ENCODE peak calls at places on chromosome 12, in four cellular contexts. One of them, this sample, is unnamed. For H3K4me1, the result is how much of the 10 kb centered on the place peaks cover.

GRCh38 chr12:119679490-119679889 is 11.6 kb downstream of the PRKAB1 start:
- DNase-seq in K562: no peak
- DNase-seq in HCT116: no peak
- DNase-seq in HepG2: no peak
- DNase-seq in this sample: no peak

GRCh38 chr12:132489078-132489601 is 811 bp upstream of the FBRSL1 start:
- DNase-seq in HepG2: no peak
- DNase-seq in K562: no peak
- DNase-seq in HCT116: no peak
- DNase-seq in this sample: no peak

GRCh38 chr12:112906712-112907414 is at the start of gene OAS1:
- DNase-seq in HepG2: peak
- DNase-seq in HCT116: no peak
- DNase-seq in K562: no peak
- DNase-seq in this sample: no peak

GRCh38 chr12:64729909-64730584 is 29.2 kb downstream of the GNS start:
- DNase-seq in HCT116: no peak
- DNase-seq in K562: no peak
- DNase-seq in HepG2: no peak
- DNase-seq in this sample: no peak

GRCh38 chr12:87413784-87414183 is 615.4 kb downstream of the C12orf50 start:
- DNase-seq in HCT116: no peak
- DNase-seq in HepG2: no peak
- DNase-seq in K562: no peak
- DNase-seq in this sample: no peak

GRCh38 chr12:122057007-122057735 is 21.4 kb upstream of the MLXIP start:
- DNase-seq in HepG2: no peak
- DNase-seq in HCT116: no peak
- DNase-seq in K562: no peak
- DNase-seq in this sample: no peak

GRCh38 chr12:130041983-130042812 is 120.1 kb upstream of the FZD10 start:
- DNase-seq in K562: peak
- DNase-seq in HepG2: no peak
- DNase-seq in HCT116: no peak
- DNase-seq in this sample: no peak

GRCh38 chr12:124368421-124369032 is 73.6 kb downstream of the RFLNA start:
- DNase-seq in HepG2: no peak
- DNase-seq in K562: no peak
- DNase-seq in HCT116: no peak
- DNase-seq in this sample: no peak

GRCh38 chr12:9883175-9883574 is 1.9 kb downstream of the KLRF2 start:
- DNase-seq in HepG2: no peak
- DNase-seq in K562: no peak
- DNase-seq in HCT116: no peak
- DNase-seq in this sample: no peak

GRCh38 chr12:69644516-69644915 is 33.8 kb upstream of the LRRC10 start:
- DNase-seq in HepG2: no peak
- DNase-seq in K562: no peak
- DNase-seq in HCT116: no peak
- DNase-seq in this sample: no peak

GRCh38 chr12:127688901-127689428 is 578.0 kb upstream of the TMEM132C start:
- DNase-seq in K562: no peak
- DNase-seq in HepG2: no peak
- DNase-seq in HCT116: no peak
- DNase-seq in this sample: no peak

GRCh38 chr12:28708918-28709371 is 440.1 kb upstream of the FAR2 start:
- DNase-seq in HepG2: no peak
- DNase-seq in K562: no peak
- DNase-seq in HCT116: no peak
- DNase-seq in this sample: no peak
- TF ChIP-seq TCF7L2 in HepG2: no peak
- TF ChIP-seq TCF7L2 in K562: no peak
- TF ChIP-seq TCF7L2 in HCT116: no peak
- TF ChIP-seq TCF7L2 in this sample: no peak

GRCh38 chr12:11722071-11722470 is 72.6 kb downstream of the ETV6 start:
- DNase-seq in HepG2: no peak
- DNase-seq in K562: no peak
- DNase-seq in HCT116: no peak
- DNase-seq in this sample: no peak
- H3K4me1 ChIP-seq in HepG2: under half
- H3K4me1 ChIP-seq in K562: under half
- H3K4me1 ChIP-seq in HCT116: under half
- H3K4me1 ChIP-seq in this sample: under half

GRCh38 chr12:52497975-52498374 is 4.9 kb upstream of the KRT6A start:
- DNase-seq in HCT116: no peak
- DNase-seq in HepG2: no peak
- DNase-seq in K562: no peak
- DNase-seq in this sample: no peak

GRCh38 chr12:52496054-52496453 is 3.0 kb upstream of the KRT6A start:
- DNase-seq in K562: no peak
- DNase-seq in HepG2: no peak
- DNase-seq in HCT116: no peak
- DNase-seq in this sample: no peak

GRCh38 chr12:52495385-52495784 is 2.3 kb upstream of the KRT6A start:
- DNase-seq in HCT116: peak
- DNase-seq in HepG2: no peak
- DNase-seq in K562: peak
- DNase-seq in this sample: no peak

GRCh38 chr12:52494518-52494917 is 1.5 kb upstream of the KRT6A start:
- DNase-seq in HCT116: no peak
- DNase-seq in HepG2: no peak
- DNase-seq in K562: no peak
- DNase-seq in this sample: no peak

DNA sequence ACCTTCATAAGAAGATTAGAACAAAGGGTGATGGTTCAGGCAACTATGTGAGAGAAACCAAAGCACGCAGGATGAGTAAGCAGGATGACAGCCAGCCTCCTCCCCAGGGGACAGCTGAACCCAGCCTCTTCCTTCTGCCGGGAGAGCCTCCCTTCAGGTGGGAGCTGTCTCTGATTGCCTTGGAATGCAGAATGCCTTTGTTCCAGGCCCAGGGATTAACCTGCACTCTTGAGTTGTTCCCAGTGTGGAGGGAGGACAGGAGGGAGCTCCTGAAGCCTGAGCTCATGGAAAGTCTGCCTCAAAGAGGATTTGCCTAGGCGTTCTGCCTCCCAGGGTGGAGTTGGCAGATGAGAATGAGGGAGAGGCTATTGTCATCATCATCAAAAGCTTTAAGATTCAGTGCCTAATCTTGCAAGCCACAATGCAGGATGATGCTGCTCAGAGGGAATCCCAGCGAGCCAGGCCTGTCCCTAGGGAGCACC is 3.6 kb upstream of the KRT6A start:
- DNase-seq in HCT116: peak
- DNase-seq in K562: no peak
- DNase-seq in HepG2: no peak
- DNase-seq in this sample: no peak
- H3K4me3 ChIP-seq in HCT116: no peak
- H3K4me3 ChIP-seq in K562: no peak
- H3K4me3 ChIP-seq in HepG2: no peak
- H3K4me3 ChIP-seq in this sample: no peak

DNA sequence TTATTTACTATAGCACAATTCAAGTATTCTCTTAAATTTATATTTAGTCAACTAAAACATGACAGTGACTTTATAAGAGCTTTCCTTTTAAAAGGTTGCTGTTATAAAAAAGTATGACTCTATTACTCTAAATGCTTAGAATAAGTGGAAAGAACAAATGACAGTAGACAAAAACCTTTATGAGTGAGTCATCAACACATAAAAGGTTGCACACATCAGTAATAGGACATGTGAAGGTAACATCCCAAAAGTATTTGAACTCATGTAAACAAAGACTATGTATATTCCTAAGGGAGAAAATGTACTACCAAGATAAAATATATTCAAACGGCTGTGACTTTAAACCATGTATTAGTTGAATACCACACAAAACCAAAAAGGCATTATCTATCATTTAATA is 98.8 kb downstream of the PAWR start:
- DNase-seq in HepG2: no peak
- DNase-seq in HCT116: no peak
- DNase-seq in K562: no peak
- DNase-seq in this sample: no peak
- TF ChIP-seq TCF7L2 in HepG2: no peak
- TF ChIP-seq TCF7L2 in HCT116: no peak
- TF ChIP-seq TCF7L2 in K562: no peak
- TF ChIP-seq TCF7L2 in this sample: no peak

GRCh38 chr12:65839027-65839426 is 14.7 kb downstream of the HMGA2 start:
- DNase-seq in HCT116: no peak
- DNase-seq in HepG2: peak
- DNase-seq in K562: no peak
- DNase-seq in this sample: no peak
- H3K4me1 ChIP-seq in HCT116: half or more
- H3K4me1 ChIP-seq in HepG2: half or more
- H3K4me1 ChIP-seq in K562: under half
- H3K4me1 ChIP-seq in this sample: under half

GRCh38 chr12:52769354-52769753 is 7.8 kb downstream of the KRT76 start:
- DNase-seq in K562: no peak
- DNase-seq in HepG2: no peak
- DNase-seq in HCT116: no peak
- DNase-seq in this sample: no peak

GRCh38 chr12:52772188-52772587 is 5.0 kb downstream of the KRT76 start:
- DNase-seq in HCT116: no peak
- DNase-seq in HepG2: no peak
- DNase-seq in K562: no peak
- DNase-seq in this sample: no peak

GRCh38 chr12:52769946-52770345 is 7.2 kb downstream of the KRT76 start:
- DNase-seq in K562: no peak
- DNase-seq in HepG2: no peak
- DNase-seq in HCT116: no peak
- DNase-seq in this sample: no peak

GRCh38 chr12:52772727-52773126 is 4.4 kb downstream of the KRT76 start:
- DNase-seq in K562: no peak
- DNase-seq in HCT116: no peak
- DNase-seq in HepG2: no peak
- DNase-seq in this sample: no peak

DNA sequence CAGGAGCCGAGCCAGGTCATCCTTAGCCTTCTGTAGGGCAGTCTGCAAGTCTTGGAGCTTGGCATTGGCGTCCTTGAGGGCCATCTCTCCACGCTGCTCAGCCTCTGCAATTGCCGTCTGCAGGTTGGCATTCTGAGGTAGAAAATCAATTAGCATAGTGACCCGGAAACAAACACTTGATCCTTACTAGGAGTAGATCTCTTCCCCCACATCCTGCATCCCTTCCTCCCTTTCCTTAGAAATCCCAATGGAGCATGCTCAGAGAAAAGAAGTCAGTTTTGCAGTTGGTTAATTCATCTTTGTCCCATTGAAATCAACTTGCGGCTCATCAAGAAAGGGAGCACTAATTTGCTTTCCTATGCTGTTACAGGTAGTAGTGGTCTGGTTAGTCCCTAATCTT is 6.1 kb downstream of the KRT76 start:
- DNase-seq in HCT116: no peak
- DNase-seq in HepG2: no peak
- DNase-seq in K562: no peak
- DNase-seq in this sample: no peak
- H3K4me3 ChIP-seq in HCT116: no peak
- H3K4me3 ChIP-seq in HepG2: no peak
- H3K4me3 ChIP-seq in K562: no peak
- H3K4me3 ChIP-seq in this sample: no peak

GRCh38 chr12:53044896-53045571 is 4.8 kb upstream of the TNS2 start:
- DNase-seq in HCT116: no peak
- DNase-seq in K562: no peak
- DNase-seq in HepG2: no peak
- DNase-seq in this sample: no peak

GRCh38 chr12:53045646-53046045 is 4.2 kb upstream of the TNS2 start:
- DNase-seq in HepG2: no peak
- DNase-seq in HCT116: no peak
- DNase-seq in K562: no peak
- DNase-seq in this sample: no peak

GRCh38 chr12:53046655-53047220 is 3.1 kb upstream of the TNS2 start:
- DNase-seq in HepG2: peak
- DNase-seq in K562: no peak
- DNase-seq in HCT116: no peak
- DNase-seq in this sample: no peak

GRCh38 chr12:53042607-53043454 is 7.0 kb upstream of the TNS2 start:
- DNase-seq in K562: no peak
- DNase-seq in HepG2: peak
- DNase-seq in HCT116: no peak
- DNase-seq in this sample: no peak

GRCh38 chr12:53044052-53044581 is 5.7 kb upstream of the TNS2 start:
- DNase-seq in HCT116: no peak
- DNase-seq in HepG2: peak
- DNase-seq in K562: peak
- DNase-seq in this sample: no peak
- TF ChIP-seq TCF7L2 in HCT116: no peak
- TF ChIP-seq TCF7L2 in HepG2: no peak
- TF ChIP-seq TCF7L2 in K562: no peak
- TF ChIP-seq TCF7L2 in this sample: no peak

GRCh38 chr12:47819544-47819901 is 180 bp downstream of the HDAC7 start:
- DNase-seq in K562: no peak
- DNase-seq in HCT116: no peak
- DNase-seq in HepG2: no peak
- DNase-seq in this sample: no peak
- H3K4me1 ChIP-seq in K562: under half
- H3K4me1 ChIP-seq in HCT116: under half
- H3K4me1 ChIP-seq in HepG2: under half
- H3K4me1 ChIP-seq in this sample: half or more